ENCODE peak calls at places on chromosomes 4 and X, in five cellular contexts. N is pancreas, Y is HFF-Myc, B is foreskin fibroblast, X is bronchial epithelial cell. W is an unnamed sample.

GRCh38 chr4:102299708-102300107 is 45.6 kb downstream of the SLC39A8 start:
- DNase-seq in X (peak; percentile 46), B (peak; percentile 16), N (no peak), Y (peak; percentile 21), W (peak; percentile 45)

GRCh38 chr4:41061482-41062185 is 152.7 kb downstream of the APBB2 start:
- DNase-seq in Y (no peak), N (no peak), B (peak; percentile 35), X (no peak), W (peak; percentile 35)

GRCh38 chrX:53262189-53262917 is 19.0 kb downstream of the IQSEC2 start:
- DNase-seq in X (no peak), B (no peak), Y (no peak), N (no peak), W (no peak)

GRCh38 chr4:183099537-183100297 is 660 bp downstream of the WWC2 start:
- DNase-seq in Y (no peak), B (no peak), N (peak; percentile 56), X (no peak), W (no peak)

GRCh38 chr4:91064157-91064853 is 937.1 kb downstream of the CCSER1 start:
- DNase-seq in X (peak; percentile 37), N (peak; percentile 11), Y (no peak), B (no peak), W (no peak)

GRCh38 chr4:111649308-111649707 is 495.9 kb upstream of the FAM241A start:
- DNase-seq in X (no peak), B (no peak), Y (no peak), N (no peak), W (no peak)

GRCh38 chr4:168461821-168462220 is 18.5 kb downstream of the DDX60L start:
- DNase-seq in N (no peak), B (no peak), X (no peak), Y (no peak), W (no peak)

GRCh38 chr4:75598390-75598789 is 31.9 kb downstream of the CDKL2 start:
- DNase-seq in N (no peak), Y (no peak), B (no peak), X (peak; percentile 26), W (peak; percentile 38)

GRCh38 chr4:118557298-118557851 is 127.8 kb upstream of the METTL14 start:
- DNase-seq in X (peak; percentile 67), N (no peak), Y (peak; percentile 49), B (peak; percentile 65), W (peak; percentile 68)

GRCh38 chrX:68647156-68647957 is at the start of gene STARD8:
- DNase-seq in N (peak; percentile 28), B (peak; percentile 33), Y (no peak), X (no peak), W (peak; percentile 52)

GRCh38 chrX:13646154-13646549 is 6.8 kb upstream of the TCEANC start:
- DNase-seq in X (peak; percentile 37), N (peak; percentile 67), B (peak; percentile 47), Y (peak; percentile 30), W (peak; percentile 69)

GRCh38 chrX:6226646-6227444 is 1.8 kb downstream of the NLGN4X start:
- DNase-seq in Y (no peak), X (no peak), B (no peak), N (no peak), W (no peak)

GRCh38 chr4:76752911-76753494 is 144.9 kb downstream of the SOWAHB start:
- DNase-seq in B (peak; percentile 99), Y (peak; percentile 100), X (peak; percentile 93), N (no peak), W (peak; percentile 100)

DNA sequence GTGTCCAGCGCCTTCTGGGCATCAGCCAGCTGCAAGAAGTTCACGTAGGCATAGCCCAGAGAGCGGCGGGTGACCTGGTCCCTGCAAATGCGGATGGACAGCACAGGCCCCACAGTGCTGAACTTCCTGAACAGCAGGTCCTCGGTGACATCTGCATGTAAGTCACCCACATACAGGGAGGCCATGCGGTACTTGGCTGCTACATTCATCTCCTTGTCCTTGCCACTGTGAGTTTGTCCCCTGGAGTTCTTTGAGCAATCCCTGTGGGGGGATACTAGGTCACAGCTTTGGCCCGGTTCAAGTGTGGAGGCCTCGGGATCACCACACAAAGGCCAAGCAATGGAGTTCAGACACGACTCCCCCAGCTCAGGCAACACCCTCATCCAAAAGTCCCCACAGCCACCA is 776 bp downstream of the PABPC4L start:
- DNase-seq in Y (no peak), B (no peak), X (no peak), N (no peak), W (no peak)
- H3K4me3 ChIP-seq in Y (peak overlapping the region; percentile 51), B (peak overlapping the region; percentile 53), X (no peak overlapping the region), N (no peak overlapping the region), W (peak overlapping the region; percentile 36)

GRCh38 chr4:24913099-24913445 is 230 bp upstream of the CCDC149 start:
- DNase-seq in Y (no peak), N (no peak), X (no peak), B (no peak), W (no peak)

GRCh38 chr4:24915121-24915922 is 2.5 kb upstream of the CCDC149 start:
- DNase-seq in Y (no peak), B (no peak), X (no peak), N (no peak), W (no peak)

GRCh38 chr4:24910504-24910903 is 2.3 kb downstream of the CCDC149 start:
- DNase-seq in X (peak; percentile 22), B (no peak), N (no peak), Y (peak; percentile 25), W (peak; percentile 88)

GRCh38 chr4:24914460-24914859 is 1.6 kb upstream of the CCDC149 start:
- DNase-seq in Y (no peak), X (peak; percentile 25), B (no peak), N (no peak), W (peak; percentile 44)

DNA sequence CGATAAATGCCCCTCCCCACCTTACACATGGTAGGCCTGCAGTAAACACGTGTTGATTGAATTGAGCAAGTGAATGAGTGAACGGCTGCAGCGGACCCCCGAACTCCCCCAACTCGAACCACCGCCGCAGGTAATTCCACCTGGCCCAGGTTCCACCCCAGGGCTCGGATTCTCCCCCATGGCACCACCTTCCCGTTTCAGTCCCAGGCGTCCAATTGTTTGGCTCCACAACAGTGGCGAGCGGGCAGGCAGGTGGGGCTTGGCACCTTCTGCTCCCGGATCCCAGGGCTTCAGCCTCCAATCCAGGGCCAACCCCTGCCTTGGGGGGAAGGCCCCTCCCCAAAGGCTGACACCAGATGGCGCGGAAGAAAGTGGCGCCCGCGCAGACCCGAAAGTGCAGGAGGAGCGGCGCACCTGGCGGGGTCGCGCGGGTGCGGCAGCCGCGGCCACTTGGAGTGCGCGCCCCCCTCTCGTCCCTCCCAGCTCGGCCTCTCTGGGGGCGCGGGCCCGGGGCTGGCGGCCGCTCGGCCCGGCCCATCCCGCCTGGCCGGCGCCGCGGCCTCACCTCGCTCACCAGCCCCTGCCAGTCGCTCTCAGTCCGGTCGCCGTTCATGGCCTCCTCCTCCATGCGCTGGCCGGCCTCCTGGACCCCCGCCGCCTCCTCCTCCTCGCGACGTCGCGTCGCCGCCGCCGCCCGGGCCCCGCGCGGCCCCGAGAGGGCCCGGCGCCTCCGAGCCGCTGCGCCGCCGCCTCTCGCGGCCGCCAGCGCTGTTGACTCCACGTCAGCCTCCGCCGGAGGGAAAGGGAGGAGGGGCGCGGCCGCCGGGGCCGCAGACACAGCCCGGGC is at the start of gene CCDC149:
- DNase-seq in N (peak; percentile 94), X (peak; percentile 49), Y (no peak), B (peak; percentile 64), W (peak; percentile 41)
- TF ChIP-seq CTCF in N (no peak), X (no peak), Y (no peak), B (no peak), W (no peak)

DNA sequence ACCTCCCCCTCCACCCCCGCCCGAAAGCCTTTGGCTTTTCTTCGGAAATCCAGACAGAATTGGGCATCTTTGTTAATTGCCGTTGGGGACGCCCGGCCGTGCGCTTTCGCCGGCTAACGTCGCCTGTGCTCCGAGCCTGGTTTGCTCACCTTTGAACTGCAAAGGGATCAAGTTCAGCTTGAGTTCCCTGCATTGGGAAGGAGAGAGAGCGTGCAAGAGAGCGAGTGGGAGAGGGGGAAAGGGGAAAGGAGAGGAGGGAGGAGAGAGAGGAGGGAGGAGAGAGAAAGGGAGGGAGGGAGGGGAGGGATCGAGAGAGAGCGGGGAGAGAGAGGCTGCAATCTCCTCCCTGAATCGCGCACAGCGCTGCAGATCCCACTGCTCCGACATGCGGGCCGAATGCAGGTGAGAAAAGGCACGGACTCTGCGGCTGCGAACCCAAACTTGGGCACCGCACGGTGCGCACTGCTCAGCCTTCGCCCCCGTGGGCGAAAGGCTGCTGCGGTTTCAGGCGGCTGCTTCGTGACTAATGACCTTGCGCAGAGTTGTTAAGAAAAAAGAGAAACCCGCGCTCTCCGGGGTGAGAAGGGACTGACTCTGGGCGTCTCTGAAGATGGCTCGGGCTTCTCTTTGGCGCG is at the start of gene PCDH7:
- DNase-seq in X (peak; percentile 59), B (no peak), Y (no peak), N (no peak), W (peak; percentile 62)
- H3K4me3 ChIP-seq in X (peak within 1 kb of the TSS; percentile 55), B (peak within 1 kb of the TSS; percentile 63), Y (peak within 1 kb of the TSS; percentile 32), N (peak within 1 kb of the TSS; percentile 13), W (peak within 1 kb of the TSS; percentile 62)

DNA sequence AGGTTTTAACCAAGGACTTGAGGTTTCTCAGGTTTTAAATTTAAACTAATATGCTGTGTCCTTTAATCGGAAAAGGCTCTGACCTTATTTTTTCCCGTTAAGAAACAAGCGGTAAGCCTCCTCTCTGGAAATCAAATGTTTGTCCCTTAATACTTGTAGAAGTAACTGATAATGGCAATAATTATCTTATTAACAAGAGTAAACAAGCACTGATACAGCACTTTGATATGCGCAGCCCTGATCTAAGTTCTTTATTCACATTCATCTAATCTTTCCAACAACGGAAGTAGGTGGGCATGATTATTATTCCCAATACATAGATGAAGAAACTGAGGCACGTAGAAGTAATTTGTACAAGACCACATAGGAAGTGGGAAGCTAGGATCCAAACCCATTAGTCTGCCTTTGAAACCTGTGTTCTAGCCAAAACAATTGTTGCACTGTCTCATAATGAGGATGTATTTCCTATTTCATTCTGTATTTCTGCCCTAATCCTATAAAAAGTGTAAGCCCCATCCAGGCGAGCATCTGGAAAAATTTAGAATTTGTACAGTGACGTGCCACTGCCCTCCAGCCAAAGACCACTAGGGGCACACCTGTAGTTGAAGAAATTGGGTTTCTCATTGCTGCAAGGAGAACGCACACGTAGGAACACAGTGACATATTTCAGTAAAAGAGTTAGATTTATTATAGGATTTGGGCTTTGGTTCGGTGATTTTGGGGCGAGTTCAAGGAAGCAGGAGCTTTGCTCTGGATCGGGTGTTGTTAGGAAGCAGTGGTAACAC is 605 bp downstream of the CXorf58 start:
- DNase-seq in B (no peak), Y (no peak), X (no peak), N (peak; percentile 21), W (no peak)
- TF ChIP-seq CTCF in B (peak; percentile 19), Y (peak; percentile 19), X (peak; percentile 15), N (peak; percentile 14), W (peak; percentile 29)

GRCh38 chrX:25019707-25020390 is 4.1 kb upstream of the ARX start:
- DNase-seq in N (no peak), Y (no peak), B (no peak), X (no peak), W (no peak)

GRCh38 chrX:25020391-25021131 is 4.8 kb upstream of the ARX start:
- DNase-seq in B (no peak), X (no peak), N (no peak), Y (no peak), W (no peak)

GRCh38 chrX:25022499-25023325 is 6.9 kb upstream of the ARX start:
- DNase-seq in X (no peak), B (no peak), Y (no peak), N (no peak), W (no peak)

GRCh38 chrX:25018682-25019081 is 2.9 kb upstream of the ARX start:
- DNase-seq in N (no peak), B (no peak), Y (no peak), X (no peak), W (no peak)

GRCh38 chrX:25021132-25021498 is 5.3 kb upstream of the ARX start:
- DNase-seq in Y (no peak), X (no peak), N (no peak), B (no peak), W (no peak)
- H3K4me3 ChIP-seq in Y (no peak overlapping the region), X (no peak overlapping the region), N (no peak overlapping the region), B (no peak overlapping the region), W (no peak overlapping the region)